ENCODE peak calls at places on chromosomes 3 and 15, in seven cellular contexts. C is mammary epithelial cell, O is mucosa of descending colon, R is aorta, D is endothelial cell of umbilical vein, X is lower lobe of right lung, H is adipocyte. M is an unnamed sample. For H3K4me1 and H3K36me3, the result is how much of the 10 kb centered on the place peaks cover.

GRCh38 chr3:113968986-113969385 is 21.2 kb downstream of the ZDHHC23 start:
- DNase-seq in H (peak), C (peak), O (no peak), R (no peak), X (no peak), D (no peak), M (no peak)

GRCh38 chr3:46681387-46681786 is 12.1 kb downstream of the ALS2CL start:
- DNase-seq in H (no peak), X (no peak), D (no peak), O (no peak), R (no peak), C (no peak), M (no peak)

GRCh38 chr3:195403841-195404408 is 38.9 kb downstream of the ACAP2 start:
- DNase-seq in C (no peak), O (no peak), R (no peak), H (no peak), D (no peak), X (no peak), M (no peak)

GRCh38 chr3:135513106-135514063 is 452.1 kb upstream of the PPP2R3A start:
- DNase-seq in X (no peak), O (no peak), C (peak), R (no peak), D (no peak), H (no peak), M (no peak)

GRCh38 chr3:104763007-104763406 is 603.7 kb upstream of the ALCAM start:
- DNase-seq in D (peak), C (no peak), O (no peak), H (peak), R (no peak), X (no peak), M (no peak)

GRCh38 chr3:52132930-52133329 is 21.3 kb downstream of the POC1A start:
- DNase-seq in O (no peak), H (no peak), R (no peak), D (no peak), C (no peak), X (no peak), M (no peak)

GRCh38 chr15:68200016-68200861 is 4.9 kb downstream of the CALML4 start:
- DNase-seq in X (no peak), D (no peak), O (no peak), H (no peak), R (peak), C (no peak), M (no peak)

GRCh38 chr15:34336947-34337556 is 529 bp downstream of the SLC12A6 start:
- DNase-seq in O (no peak), D (no peak), R (no peak), C (peak), H (no peak), X (no peak), M (no peak)

GRCh38 chr15:35557544-35557943 is 11.6 kb upstream of the DPH6 start:
- DNase-seq in X (no peak), D (no peak), H (peak), O (no peak), R (no peak), C (peak), M (no peak)

GRCh38 chr3:110670407-110670806 is 401.2 kb upstream of the NECTIN3 start:
- DNase-seq in R (no peak), D (no peak), X (no peak), C (no peak), O (no peak), H (no peak), M (no peak)

GRCh38 chr3:185823280-185824044 is 1.4 kb downstream of the IGF2BP2 start:
- DNase-seq in C (peak), O (peak), H (peak), D (peak), X (peak), R (peak), M (no peak)

GRCh38 chr3:46932455-46933225 is 43.9 kb downstream of the CCDC12 start:
- DNase-seq in O (no peak), D (no peak), H (no peak), R (no peak), X (peak), C (no peak), M (no peak)

GRCh38 chr15:52095597-52096262 is 16.8 kb downstream of the BCL2L10 start:
- DNase-seq in O (no peak), C (peak), D (peak), H (peak), R (no peak), X (no peak), M (no peak)

GRCh38 chr3:194494951-194495374 is 8.2 kb upstream of the ATP13A3 start:
- DNase-seq in D (no peak), R (no peak), H (no peak), C (no peak), O (no peak), X (no peak), M (no peak)

GRCh38 chr3:172746476-172746875 is 4.0 kb upstream of the ECT2 start:
- DNase-seq in H (peak), R (no peak), C (no peak), D (no peak), O (no peak), X (no peak), M (no peak)

GRCh38 chr3:33064929-33065328 is 32.0 kb downstream of the GLB1 start:
- DNase-seq in R (no peak), C (no peak), D (no peak), H (no peak), X (no peak), O (no peak), M (no peak)

GRCh38 chr3:175338775-175339535 is 479.8 kb downstream of the NAALADL2 start:
- DNase-seq in D (no peak), R (peak), C (peak), X (peak), H (peak), O (no peak), M (no peak)

GRCh38 chr3:14401692-14402303 is 608 bp upstream of the SLC6A6 start:
- DNase-seq in C (no peak), D (no peak), H (no peak), X (no peak), O (no peak), R (no peak), M (no peak)

GRCh38 chr3:46812237-46812791 is 50.9 kb downstream of the MYL3 start:
- DNase-seq in H (peak), D (peak), R (peak), X (peak), C (peak), O (peak), M (peak)

GRCh38 chr3:183518446-183519185 is 36.9 kb downstream of the KLHL6 start:
- DNase-seq in D (no peak), C (no peak), X (no peak), R (no peak), O (no peak), H (peak), M (no peak)

GRCh38 chr3:104673981-104674380 is 692.7 kb upstream of the ALCAM start:
- DNase-seq in X (no peak), H (no peak), C (no peak), O (no peak), R (no peak), D (no peak), M (no peak)

GRCh38 chr15:66819084-66819483 is 117.0 kb downstream of the SMAD6 start:
- DNase-seq in H (no peak), X (no peak), C (no peak), D (no peak), R (no peak), O (no peak), M (no peak)

GRCh38 chr15:83695246-83695645 is 41.3 kb downstream of the ADAMTSL3 start:
- DNase-seq in D (no peak), X (no peak), R (no peak), C (no peak), H (no peak), O (no peak), M (no peak)

GRCh38 chr3:51940648-51941421 is 869 bp downstream of the RRP9 start:
- DNase-seq in R (no peak), C (peak), D (peak), H (peak), X (no peak), O (no peak), M (no peak)

GRCh38 chr3:123800352-123800682 is 83.8 kb downstream of the MYLK start:
- DNase-seq in D (no peak), R (no peak), X (no peak), O (no peak), C (no peak), H (peak), M (no peak)

GRCh38 chr3:27666277-27666676 is 55.8 kb downstream of the EOMES start:
- DNase-seq in C (no peak), X (no peak), O (no peak), R (no peak), H (no peak), D (no peak), M (peak)
- H3K4me3 ChIP-seq in C (no peak), X (no peak), O (no peak), R (no peak), H (no peak), D (no peak), M (no peak)

DNA sequence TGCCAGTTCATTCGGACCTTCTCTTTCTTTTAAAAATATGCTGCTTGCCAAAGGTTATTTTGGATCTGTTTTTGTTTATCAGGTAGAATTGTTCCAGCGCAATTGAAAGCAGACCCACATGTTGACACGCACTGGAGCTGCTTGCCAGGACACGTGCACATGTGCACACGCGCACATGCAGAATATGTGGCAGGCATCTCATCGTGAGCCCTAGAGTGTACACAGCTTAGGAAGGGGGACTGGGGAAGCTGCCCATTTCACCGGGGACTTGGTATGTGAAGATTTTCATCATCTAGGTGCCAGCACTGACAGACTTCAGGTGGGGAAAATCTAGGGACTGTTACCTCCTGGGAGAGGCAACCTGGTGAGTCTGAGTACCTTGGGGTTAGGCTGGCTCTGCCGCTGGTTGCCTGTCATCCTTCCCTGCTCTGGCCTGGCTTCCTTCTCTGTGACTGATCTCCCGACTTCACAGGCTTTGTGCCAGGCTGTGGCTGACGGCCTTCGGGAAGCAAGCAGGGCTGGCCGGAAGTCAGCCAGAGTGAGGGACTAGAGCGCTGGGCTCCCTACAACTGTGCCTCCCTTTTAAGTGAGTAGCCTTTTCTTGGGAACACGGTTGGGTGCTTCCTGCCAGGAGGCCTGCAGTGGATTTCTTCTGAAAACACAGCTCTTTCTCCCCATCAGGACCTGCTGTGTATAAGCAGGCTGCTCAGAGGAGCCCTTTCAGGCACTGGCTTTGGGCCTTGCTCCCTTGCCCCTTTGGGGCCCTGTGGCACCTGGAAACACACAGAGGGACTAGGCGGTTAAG is 129.3 kb downstream of the EEFSEC start:
- DNase-seq in R (peak), X (no peak), C (no peak), H (peak), D (no peak), O (no peak), M (no peak)
- H3K4me1 ChIP-seq in R (under half), X (under half), C (under half), H (under half), D (under half), O (under half), M (under half)

GRCh38 chr15:74628199-74628598 is 12.6 kb downstream of the CLK3 start:
- DNase-seq in O (peak), H (no peak), X (no peak), D (no peak), C (no peak), R (no peak), M (no peak)
- H3K36me3 ChIP-seq in O (under half), H (half or more), X (half or more), D (under half), C (under half), R (under half), M (half or more)

DNA sequence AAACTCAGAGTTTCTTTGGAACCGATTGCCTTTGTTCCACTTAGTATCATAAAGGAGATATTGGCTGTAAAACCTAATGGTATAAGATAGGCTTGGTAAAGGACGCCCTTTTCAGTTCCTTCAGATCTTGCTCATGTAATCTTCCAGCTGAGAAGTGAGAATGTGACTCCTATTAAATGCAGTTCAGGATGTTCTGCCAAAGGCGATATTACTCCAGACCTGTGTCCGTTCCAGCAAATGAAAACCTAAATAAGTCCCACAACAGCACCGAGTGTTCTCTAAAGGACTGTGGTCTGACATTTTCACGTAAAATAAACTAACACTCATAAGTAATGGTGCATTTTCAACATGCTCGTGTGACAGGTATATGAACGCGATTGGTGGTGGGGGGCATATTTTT is 276.2 kb downstream of the FEZF2 start:
- DNase-seq in R (no peak), X (no peak), O (no peak), C (no peak), H (no peak), D (no peak), M (no peak)
- H3K4me3 ChIP-seq in R (no peak), X (no peak), O (no peak), C (no peak), H (peak), D (no peak), M (no peak)

M was measured in iPS DF 6.9.